ENCODE peak calls at places on chromosomes 7 and 10, in six cellular contexts. B is GM04504, I is left cardiac atrium, R is hepatocyte, V is stromal cell of bone marrow, K is fibroblast of lung. H is an unnamed sample.

GRCh38 chr10:34723746-34724145 is 91.3 kb downstream of the PARD3 start:
- DNase-seq in B (peak; percentile 53), I (peak; percentile 33), R (peak; percentile 59), V (peak; percentile 78), K (peak; percentile 60), H (peak; percentile 46)

GRCh38 chr7:74033372-74034311 is 5.7 kb downstream of the ELN start:
- DNase-seq in B (no peak), I (peak; percentile 92), R (peak; percentile 49), V (peak; percentile 31), K (peak; percentile 52), H (peak; percentile 63)

GRCh38 chr10:112783653-112784426 is 166.2 kb upstream of the TCF7L2 start:
- DNase-seq in B (no peak), I (no peak), R (no peak), V (no peak), K (no peak), H (no peak)

GRCh38 chr7:138542183-138542582 is 82.1 kb downstream of the TRIM24 start:
- DNase-seq in B (no peak), I (no peak), R (no peak), V (no peak), K (no peak), H (no peak)

GRCh38 chr10:34698979-34699378 is 116.1 kb downstream of the PARD3 start:
- DNase-seq in B (no peak), I (no peak), R (no peak), V (peak; percentile 67), K (peak; percentile 81), H (no peak)

GRCh38 chr10:110416776-110417732 is 80.7 kb upstream of the DUSP5 start:
- DNase-seq in B (no peak), I (no peak), R (no peak), V (no peak), K (no peak), H (no peak)

GRCh38 chr7:123460616-123461015 is 73.8 kb downstream of the IQUB start:
- DNase-seq in B (no peak), I (no peak), R (peak; percentile 38), V (peak; percentile 37), K (peak; percentile 93), H (no peak)

GRCh38 chr7:130380861-130381455 is 664 bp downstream of the CPA1 start:
- DNase-seq in B (no peak), I (no peak), R (no peak), V (no peak), K (no peak), H (no peak)

GRCh38 chr7:12231097-12231496 is 20.0 kb downstream of the TMEM106B start:
- DNase-seq in B (no peak), I (no peak), R (no peak), V (no peak), K (no peak), H (no peak)

GRCh38 chr7:74718336-74718735 is 55.5 kb upstream of the NCF1 start:
- DNase-seq in B (no peak), I (no peak), R (no peak), V (no peak), K (peak; percentile 26), H (no peak)

GRCh38 chr7:104643587-104644217 is 315.3 kb downstream of the LHFPL3 start:
- DNase-seq in B (no peak), I (no peak), R (peak; percentile 8), V (no peak), K (peak; percentile 3), H (no peak)

GRCh38 chr7:131895541-131896173 is 339.2 kb upstream of the PODXL start:
- DNase-seq in B (peak; percentile 95), I (no peak), R (peak; percentile 48), V (peak; percentile 98), K (peak; percentile 100), H (no peak)

GRCh38 chr10:127535802-127536515 is 13.2 kb upstream of the NPS start:
- DNase-seq in B (no peak), I (no peak), R (no peak), V (no peak), K (no peak), H (no peak)

GRCh38 chr7:157507987-157508386 is 171.2 kb downstream of the DNAJB6 start:
- DNase-seq in B (no peak), I (no peak), R (no peak), V (no peak), K (no peak), H (no peak)

GRCh38 chr10:24240001-24240751 is 31.2 kb downstream of the KIAA1217 start:
- DNase-seq in B (no peak), I (no peak), R (peak; percentile 19), V (peak; percentile 18), K (no peak), H (no peak)

GRCh38 chr10:74624501-74624900 is 201.9 kb upstream of the KAT6B start:
- DNase-seq in B (no peak), I (no peak), R (no peak), V (no peak), K (no peak), H (no peak)

GRCh38 chr7:42502022-42502421 is 265.0 kb upstream of the GLI3 start:
- DNase-seq in B (peak; percentile 33), I (no peak), R (no peak), V (no peak), K (peak; percentile 51), H (no peak)

GRCh38 chr10:128026620-128027281 is 99.5 kb downstream of the MKI67 start:
- DNase-seq in B (no peak), I (no peak), R (no peak), V (no peak), K (peak; percentile 30), H (no peak)

GRCh38 chr10:131822694-131823245 is 78.0 kb upstream of the PPP2R2D start:
- DNase-seq in B (no peak), I (no peak), R (no peak), V (no peak), K (no peak), H (no peak)

GRCh38 chr7:22576941-22577927 is 77.2 kb upstream of the STEAP1B start:
- DNase-seq in B (peak; percentile 97), I (peak; percentile 53), R (peak; percentile 74), V (peak; percentile 98), K (peak; percentile 99), H (no peak)

GRCh38 chr10:78470267-78471103 is 436.8 kb downstream of the RPS24 start:
- DNase-seq in B (no peak), I (no peak), R (no peak), V (no peak), K (peak; percentile 25), H (no peak)

GRCh38 chr7:46230298-46231295 is 309.5 kb upstream of the IGFBP3 start:
- DNase-seq in B (no peak), I (no peak), R (no peak), V (peak; percentile 12), K (peak; percentile 70), H (no peak)

GRCh38 chr10:43062402-43063160 is 14.3 kb upstream of the RET start:
- DNase-seq in B (no peak), I (no peak), R (no peak), V (no peak), K (no peak), H (no peak)

GRCh38 chr10:76968483-76968882 is 669.1 kb downstream of the KCNMA1 start:
- DNase-seq in B (no peak), I (no peak), R (no peak), V (no peak), K (no peak), H (no peak)

GRCh38 chr7:156725074-156725473 is 84.5 kb downstream of the RNF32 start:
- DNase-seq in B (no peak), I (no peak), R (no peak), V (peak; percentile 3), K (peak; percentile 72), H (no peak)

GRCh38 chr7:117071597-117071996 is 118.3 kb downstream of the ST7 start:
- DNase-seq in B (no peak), I (no peak), R (no peak), V (no peak), K (no peak), H (no peak)

GRCh38 chr10:52185256-52185655 is 128.8 kb upstream of the DKK1 start:
- DNase-seq in B (no peak), I (no peak), R (no peak), V (no peak), K (no peak), H (no peak)

GRCh38 chr10:16612148-16612742 is 90.6 kb upstream of the C1QL3 start:
- DNase-seq in B (peak; percentile 12), I (no peak), R (peak; percentile 60), V (peak; percentile 17), K (peak; percentile 42), H (no peak)

GRCh38 chr10:31804416-31804815 is 124.2 kb downstream of the ARHGAP12 start:
- DNase-seq in B (no peak), I (no peak), R (no peak), V (no peak), K (peak; percentile 34), H (no peak)

GRCh38 chr10:122632031-122632430 is 67.6 kb downstream of the C10orf120 start:
- DNase-seq in B (no peak), I (no peak), R (no peak), V (no peak), K (no peak), H (no peak)

GRCh38 chr10:23204773-23205172 is 12.7 kb downstream of the PTF1A start:
- DNase-seq in B (no peak), I (no peak), R (no peak), V (no peak), K (no peak), H (no peak)

GRCh38 chr10:130969700-130970099 is 341.8 kb downstream of the TCERG1L start:
- DNase-seq in B (no peak), I (no peak), R (no peak), V (no peak), K (no peak), H (no peak)

H was measured in hippocampal formation.